ENCODE peak calls at places on chromosomes 6 and 20, in eight cellular contexts. One of them, this sample, is unnamed.
A peak's percentile ranks its signal among the peaks of the same experiment; 100 is the strongest.

GRCh38 chr6:1917628-1918371 is 308.1 kb downstream of the FOXC1 start:
- DNase-seq in transverse colon: no peak
- DNase-seq in BE2C: no peak
- DNase-seq in tibial nerve: no peak
- DNase-seq in GM12865: no peak
- DNase-seq in dorsolateral prefrontal cortex: no peak
- DNase-seq in cardiac fibroblast: peak; percentile 53
- DNase-seq in stomach: no peak
- DNase-seq in this sample: no peak

GRCh38 chr20:35669681-35670080 is 5.0 kb upstream of the CPNE1 start:
- DNase-seq in transverse colon: no peak
- DNase-seq in BE2C: no peak
- DNase-seq in tibial nerve: no peak
- DNase-seq in GM12865: no peak
- DNase-seq in dorsolateral prefrontal cortex: no peak
- DNase-seq in cardiac fibroblast: no peak
- DNase-seq in stomach: no peak
- DNase-seq in this sample: no peak

GRCh38 chr20:40255368-40255767 is 433.7 kb downstream of the MAFB start:
- DNase-seq in transverse colon: no peak
- DNase-seq in BE2C: no peak
- DNase-seq in tibial nerve: no peak
- DNase-seq in GM12865: no peak
- DNase-seq in dorsolateral prefrontal cortex: no peak
- DNase-seq in cardiac fibroblast: peak; percentile 52
- DNase-seq in stomach: no peak
- DNase-seq in this sample: no peak

GRCh38 chr6:134984821-134985220 is 34.9 kb upstream of the ALDH8A1 start:
- DNase-seq in transverse colon: no peak
- DNase-seq in BE2C: no peak
- DNase-seq in tibial nerve: no peak
- DNase-seq in GM12865: no peak
- DNase-seq in dorsolateral prefrontal cortex: no peak
- DNase-seq in cardiac fibroblast: peak; percentile 19
- DNase-seq in stomach: no peak
- DNase-seq in this sample: no peak

GRCh38 chr20:51650685-51651134 is 108.2 kb upstream of the NFATC2 start:
- DNase-seq in transverse colon: no peak
- DNase-seq in BE2C: no peak
- DNase-seq in tibial nerve: no peak
- DNase-seq in GM12865: no peak
- DNase-seq in dorsolateral prefrontal cortex: no peak
- DNase-seq in cardiac fibroblast: peak; percentile 66
- DNase-seq in stomach: no peak
- DNase-seq in this sample: no peak

GRCh38 chr6:168314948-168315347 is 4.6 kb downstream of the DACT2 start:
- DNase-seq in transverse colon: no peak
- DNase-seq in BE2C: no peak
- DNase-seq in tibial nerve: no peak
- DNase-seq in GM12865: no peak
- DNase-seq in dorsolateral prefrontal cortex: no peak
- DNase-seq in cardiac fibroblast: peak; percentile 89
- DNase-seq in stomach: no peak
- DNase-seq in this sample: no peak

GRCh38 chr6:142262231-142262630 is 39.6 kb upstream of the ADGRG6 start:
- DNase-seq in transverse colon: no peak
- DNase-seq in BE2C: no peak
- DNase-seq in tibial nerve: no peak
- DNase-seq in GM12865: no peak
- DNase-seq in dorsolateral prefrontal cortex: no peak
- DNase-seq in cardiac fibroblast: no peak
- DNase-seq in stomach: no peak
- DNase-seq in this sample: no peak

GRCh38 chr20:49937023-49937929 is 1.1 kb downstream of the RNF114 start:
- DNase-seq in transverse colon: peak; percentile 42
- DNase-seq in BE2C: no peak
- DNase-seq in tibial nerve: no peak
- DNase-seq in GM12865: peak; percentile 15
- DNase-seq in dorsolateral prefrontal cortex: peak; percentile 25
- DNase-seq in cardiac fibroblast: no peak
- DNase-seq in stomach: no peak
- DNase-seq in this sample: no peak

GRCh38 chr6:159934181-159934580 is 34.7 kb upstream of the IGF2R start:
- DNase-seq in transverse colon: no peak
- DNase-seq in BE2C: no peak
- DNase-seq in tibial nerve: no peak
- DNase-seq in GM12865: no peak
- DNase-seq in dorsolateral prefrontal cortex: no peak
- DNase-seq in cardiac fibroblast: no peak
- DNase-seq in stomach: no peak
- DNase-seq in this sample: no peak

GRCh38 chr6:111746983-111747773 is 126.1 kb downstream of the FYN start:
- DNase-seq in transverse colon: no peak
- DNase-seq in BE2C: no peak
- DNase-seq in tibial nerve: no peak
- DNase-seq in GM12865: no peak
- DNase-seq in dorsolateral prefrontal cortex: no peak
- DNase-seq in cardiac fibroblast: no peak
- DNase-seq in stomach: no peak
- DNase-seq in this sample: no peak

GRCh38 chr20:46767127-46767761 is 57.8 kb downstream of the SLC2A10 start:
- DNase-seq in transverse colon: peak; percentile 51
- DNase-seq in BE2C: peak; percentile 42
- DNase-seq in tibial nerve: no peak
- DNase-seq in GM12865: peak; percentile 52
- DNase-seq in dorsolateral prefrontal cortex: no peak
- DNase-seq in cardiac fibroblast: peak; percentile 33
- DNase-seq in stomach: peak; percentile 50
- DNase-seq in this sample: peak; percentile 40

GRCh38 chr20:63376283-63377250 is 15.4 kb upstream of the CHRNA4 start:
- DNase-seq in transverse colon: no peak
- DNase-seq in BE2C: no peak
- DNase-seq in tibial nerve: no peak
- DNase-seq in GM12865: no peak
- DNase-seq in dorsolateral prefrontal cortex: no peak
- DNase-seq in cardiac fibroblast: no peak
- DNase-seq in stomach: no peak
- DNase-seq in this sample: no peak

GRCh38 chr6:131197716-131198115 is 62.4 kb downstream of the AKAP7 start:
- DNase-seq in transverse colon: no peak
- DNase-seq in BE2C: no peak
- DNase-seq in tibial nerve: no peak
- DNase-seq in GM12865: no peak
- DNase-seq in dorsolateral prefrontal cortex: no peak
- DNase-seq in cardiac fibroblast: no peak
- DNase-seq in stomach: no peak
- DNase-seq in this sample: no peak

GRCh38 chr20:57483287-57484050 is 41.5 kb downstream of the CTCFL start:
- DNase-seq in transverse colon: no peak
- DNase-seq in BE2C: no peak
- DNase-seq in tibial nerve: no peak
- DNase-seq in GM12865: peak; percentile 93
- DNase-seq in dorsolateral prefrontal cortex: no peak
- DNase-seq in cardiac fibroblast: no peak
- DNase-seq in stomach: no peak
- DNase-seq in this sample: no peak

DNA sequence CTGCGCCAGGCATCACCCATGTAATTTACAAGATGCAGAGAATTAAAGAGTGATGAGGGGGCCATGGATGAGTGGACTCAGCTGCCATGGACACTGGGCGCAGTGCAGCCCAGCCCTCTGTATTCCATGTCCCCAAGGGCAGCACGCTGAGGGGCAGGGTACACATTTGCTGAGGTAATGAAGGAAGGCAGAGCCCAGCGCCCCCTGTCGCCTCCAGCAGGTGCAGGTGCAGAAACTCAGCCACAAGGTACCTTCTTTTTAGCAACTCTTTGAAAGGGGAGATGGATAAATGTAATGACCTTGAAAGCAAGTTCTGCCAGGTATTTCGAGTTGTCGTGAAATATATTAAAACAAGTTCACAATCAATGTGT is 7.1 kb downstream of the CD93 start:
- DNase-seq in transverse colon: no peak
- DNase-seq in BE2C: no peak
- DNase-seq in tibial nerve: no peak
- DNase-seq in GM12865: peak; percentile 12
- DNase-seq in dorsolateral prefrontal cortex: no peak
- DNase-seq in cardiac fibroblast: no peak
- DNase-seq in stomach: no peak
- DNase-seq in this sample: peak; percentile 79
- TF ChIP-seq CTCF in transverse colon: no peak
- TF ChIP-seq CTCF in BE2C: no peak
- TF ChIP-seq CTCF in tibial nerve: no peak
- TF ChIP-seq CTCF in GM12865: peak; percentile 50
- TF ChIP-seq CTCF in dorsolateral prefrontal cortex: no peak
- TF ChIP-seq CTCF in cardiac fibroblast: peak; percentile 9
- TF ChIP-seq CTCF in stomach: no peak
- TF ChIP-seq CTCF in this sample: peak; percentile 60

GRCh38 chr20:33353013-33353402 is 48.3 kb downstream of the CDK5RAP1 start:
- DNase-seq in transverse colon: no peak
- DNase-seq in BE2C: no peak
- DNase-seq in tibial nerve: no peak
- DNase-seq in GM12865: no peak
- DNase-seq in dorsolateral prefrontal cortex: no peak
- DNase-seq in cardiac fibroblast: no peak
- DNase-seq in stomach: no peak
- DNase-seq in this sample: no peak

GRCh38 chr20:33352258-33353012 is 48.9 kb downstream of the CDK5RAP1 start:
- DNase-seq in transverse colon: no peak
- DNase-seq in BE2C: no peak
- DNase-seq in tibial nerve: no peak
- DNase-seq in GM12865: no peak
- DNase-seq in dorsolateral prefrontal cortex: no peak
- DNase-seq in cardiac fibroblast: no peak
- DNase-seq in stomach: no peak
- DNase-seq in this sample: no peak

GRCh38 chr20:33348136-33348937 is 53.0 kb downstream of the CDK5RAP1 start:
- DNase-seq in transverse colon: no peak
- DNase-seq in BE2C: no peak
- DNase-seq in tibial nerve: no peak
- DNase-seq in GM12865: no peak
- DNase-seq in dorsolateral prefrontal cortex: no peak
- DNase-seq in cardiac fibroblast: no peak
- DNase-seq in stomach: no peak
- DNase-seq in this sample: no peak

GRCh38 chr20:33351696-33352095 is 49.6 kb downstream of the CDK5RAP1 start:
- DNase-seq in transverse colon: no peak
- DNase-seq in BE2C: no peak
- DNase-seq in tibial nerve: no peak
- DNase-seq in GM12865: no peak
- DNase-seq in dorsolateral prefrontal cortex: no peak
- DNase-seq in cardiac fibroblast: no peak
- DNase-seq in stomach: no peak
- DNase-seq in this sample: no peak

DNA sequence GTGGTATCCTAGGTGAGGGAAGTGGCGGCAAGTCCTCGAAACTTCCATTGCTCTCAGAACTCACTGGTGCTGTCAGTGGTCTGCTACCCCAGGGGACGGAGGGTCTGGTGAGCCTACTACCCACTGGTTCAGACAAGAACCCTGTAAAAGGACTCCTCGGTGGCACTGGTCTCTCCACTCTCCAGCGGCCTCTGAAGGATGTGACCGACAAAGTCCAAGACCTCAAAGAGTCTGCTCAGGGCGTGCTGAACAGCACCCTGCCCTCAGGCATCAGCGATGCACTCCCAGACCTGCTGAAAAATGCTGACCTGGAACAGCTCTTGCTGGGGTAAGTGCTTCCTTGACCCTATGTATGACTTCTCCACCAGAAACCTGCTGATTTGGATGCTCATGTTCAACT is 51.8 kb downstream of the CDK5RAP1 start:
- DNase-seq in transverse colon: no peak
- DNase-seq in BE2C: no peak
- DNase-seq in tibial nerve: no peak
- DNase-seq in GM12865: no peak
- DNase-seq in dorsolateral prefrontal cortex: no peak
- DNase-seq in cardiac fibroblast: no peak
- DNase-seq in stomach: no peak
- DNase-seq in this sample: no peak
- TF ChIP-seq CTCF in transverse colon: no peak
- TF ChIP-seq CTCF in BE2C: no peak
- TF ChIP-seq CTCF in tibial nerve: no peak
- TF ChIP-seq CTCF in GM12865: no peak
- TF ChIP-seq CTCF in dorsolateral prefrontal cortex: no peak
- TF ChIP-seq CTCF in cardiac fibroblast: no peak
- TF ChIP-seq CTCF in stomach: no peak
- TF ChIP-seq CTCF in this sample: no peak

GRCh38 chr20:3492669-3493068 is 21.9 kb downstream of the ATRN start:
- DNase-seq in transverse colon: no peak
- DNase-seq in BE2C: no peak
- DNase-seq in tibial nerve: no peak
- DNase-seq in GM12865: no peak
- DNase-seq in dorsolateral prefrontal cortex: no peak
- DNase-seq in cardiac fibroblast: no peak
- DNase-seq in stomach: no peak
- DNase-seq in this sample: no peak

GRCh38 chr20:3494218-3494617 is 23.4 kb downstream of the ATRN start:
- DNase-seq in transverse colon: no peak
- DNase-seq in BE2C: no peak
- DNase-seq in tibial nerve: no peak
- DNase-seq in GM12865: peak; percentile 10
- DNase-seq in dorsolateral prefrontal cortex: no peak
- DNase-seq in cardiac fibroblast: no peak
- DNase-seq in stomach: no peak
- DNase-seq in this sample: no peak
- TF ChIP-seq CTCF in transverse colon: no peak
- TF ChIP-seq CTCF in BE2C: no peak
- TF ChIP-seq CTCF in tibial nerve: no peak
- TF ChIP-seq CTCF in GM12865: no peak
- TF ChIP-seq CTCF in dorsolateral prefrontal cortex: no peak
- TF ChIP-seq CTCF in cardiac fibroblast: no peak
- TF ChIP-seq CTCF in stomach: no peak
- TF ChIP-seq CTCF in this sample: no peak

GRCh38 chr6:100258752-100259151 is 206.0 kb downstream of the SIM1 start:
- DNase-seq in transverse colon: no peak
- DNase-seq in BE2C: no peak
- DNase-seq in tibial nerve: no peak
- DNase-seq in GM12865: no peak
- DNase-seq in dorsolateral prefrontal cortex: no peak
- DNase-seq in cardiac fibroblast: no peak
- DNase-seq in stomach: no peak
- DNase-seq in this sample: no peak

GRCh38 chr6:100260584-100260983 is 204.1 kb downstream of the SIM1 start:
- DNase-seq in transverse colon: no peak
- DNase-seq in BE2C: no peak
- DNase-seq in tibial nerve: no peak
- DNase-seq in GM12865: no peak
- DNase-seq in dorsolateral prefrontal cortex: no peak
- DNase-seq in cardiac fibroblast: no peak
- DNase-seq in stomach: no peak
- DNase-seq in this sample: no peak

GRCh38 chr6:100261486-100261885 is 203.2 kb downstream of the SIM1 start:
- DNase-seq in transverse colon: no peak
- DNase-seq in BE2C: no peak
- DNase-seq in tibial nerve: no peak
- DNase-seq in GM12865: peak; percentile 12
- DNase-seq in dorsolateral prefrontal cortex: no peak
- DNase-seq in cardiac fibroblast: no peak
- DNase-seq in stomach: no peak
- DNase-seq in this sample: no peak

GRCh38 chr6:100255701-100256100 is 209.0 kb downstream of the SIM1 start:
- DNase-seq in transverse colon: no peak
- DNase-seq in BE2C: no peak
- DNase-seq in tibial nerve: no peak
- DNase-seq in GM12865: no peak
- DNase-seq in dorsolateral prefrontal cortex: no peak
- DNase-seq in cardiac fibroblast: no peak
- DNase-seq in stomach: no peak
- DNase-seq in this sample: no peak

GRCh38 chr6:100257661-100258395 is 206.9 kb downstream of the SIM1 start:
- DNase-seq in transverse colon: no peak
- DNase-seq in BE2C: no peak
- DNase-seq in tibial nerve: no peak
- DNase-seq in GM12865: peak; percentile 46
- DNase-seq in dorsolateral prefrontal cortex: no peak
- DNase-seq in cardiac fibroblast: peak; percentile 79
- DNase-seq in stomach: no peak
- DNase-seq in this sample: no peak
- TF ChIP-seq CTCF in transverse colon: no peak
- TF ChIP-seq CTCF in BE2C: no peak
- TF ChIP-seq CTCF in tibial nerve: no peak
- TF ChIP-seq CTCF in GM12865: no peak
- TF ChIP-seq CTCF in dorsolateral prefrontal cortex: peak; percentile 14
- TF ChIP-seq CTCF in cardiac fibroblast: no peak
- TF ChIP-seq CTCF in stomach: no peak
- TF ChIP-seq CTCF in this sample: no peak